ENCODE peak calls at places on chromosomes 2 and 18, in six cellular contexts. X is adrenal gland; L is upper lobe of right lung; M is CD8-positive, alpha-beta memory T cell; K is left ventricle myocardium inferior; N is OCI-LY7. Z is an unnamed sample.

GRCh38 chr2:21317131-21317530 is 193.4 kb downstream of the TDRD15 start:
- DNase-seq in L (no peak), N (peak), M (no peak), X (peak), K (peak), Z (no peak)

GRCh38 chr2:88254437-88255081 is 84.4 kb downstream of the THNSL2 start:
- DNase-seq in L (no peak), X (no peak), M (no peak), N (no peak), K (no peak), Z (no peak)

GRCh38 chr2:109715302-109715937 is 78.7 kb upstream of the RGPD5 start:
- DNase-seq in L (peak), X (peak), M (no peak), K (no peak), N (no peak), Z (no peak)

GRCh38 chr2:231549446-231550239 is 19.4 kb upstream of the NMUR1 start:
- DNase-seq in M (no peak), N (no peak), L (no peak), K (no peak), X (no peak), Z (no peak)

GRCh38 chr2:100865819-100866462 is 46.0 kb downstream of the NPAS2 start:
- DNase-seq in N (no peak), L (no peak), X (peak), M (no peak), K (no peak), Z (no peak)

GRCh38 chr18:63319383-63320040 is at the start of gene BCL2:
- DNase-seq in L (no peak), M (peak), X (peak), N (peak), K (peak), Z (no peak)

GRCh38 chr18:74840492-74841167 is 243.0 kb downstream of the ZNF407 start:
- DNase-seq in L (no peak), K (no peak), N (no peak), M (no peak), X (peak), Z (peak)

GRCh38 chr2:189570565-189570964 is 10.0 kb downstream of the SLC40A1 start:
- DNase-seq in K (no peak), M (no peak), N (no peak), L (no peak), X (no peak), Z (no peak)

GRCh38 chr2:207166349-207167128 is 791 bp upstream of the KLF7 start:
- DNase-seq in L (peak), X (peak), K (peak), M (peak), N (no peak), Z (no peak)

GRCh38 chr2:160736629-160737028 is 243.0 kb upstream of the RBMS1 start:
- DNase-seq in N (no peak), X (no peak), M (no peak), L (no peak), K (no peak), Z (no peak)

GRCh38 chr2:196160101-196160500 is 11.3 kb downstream of the STK17B start:
- DNase-seq in L (no peak), X (no peak), M (peak), K (no peak), N (peak), Z (peak)

GRCh38 chr2:168371273-168371992 is 84.6 kb upstream of the CERS6 start:
- DNase-seq in L (no peak), M (no peak), K (no peak), X (no peak), N (peak), Z (no peak)

GRCh38 chr2:26572589-26572988 is 68.6 kb downstream of the CIB4 start:
- DNase-seq in M (no peak), L (peak), N (no peak), K (no peak), X (no peak), Z (no peak)

GRCh38 chr2:95032868-95033603 is 7.5 kb downstream of the MAL start:
- DNase-seq in N (no peak), L (no peak), X (no peak), K (no peak), M (no peak), Z (no peak)

GRCh38 chr18:7458873-7459272 is 108.2 kb upstream of the PTPRM start:
- DNase-seq in X (no peak), L (no peak), M (no peak), K (peak), N (no peak), Z (no peak)

GRCh38 chr2:19176172-19176852 is 182.1 kb downstream of the OSR1 start:
- DNase-seq in K (no peak), L (no peak), X (no peak), N (no peak), M (no peak), Z (no peak)

GRCh38 chr2:13698847-13699246 is 933.7 kb upstream of the LRATD1 start:
- DNase-seq in N (no peak), L (no peak), X (no peak), K (no peak), M (no peak), Z (no peak)

GRCh38 chr18:5462227-5462626 is 81.6 kb downstream of the EPB41L3 start:
- DNase-seq in K (no peak), M (no peak), N (no peak), X (no peak), L (no peak), Z (no peak)

GRCh38 chr2:96542357-96542977 is 5.9 kb downstream of the ARID5A start:
- DNase-seq in K (no peak), L (peak), M (no peak), X (no peak), N (no peak), Z (no peak)

GRCh38 chr2:79219383-79219988 is 59.9 kb upstream of the REG3A start:
- DNase-seq in N (peak), L (no peak), K (no peak), M (no peak), X (peak), Z (peak)

GRCh38 chr2:189499137-189499536 is 57.9 kb downstream of the WDR75 start:
- DNase-seq in L (no peak), M (no peak), N (no peak), X (no peak), K (no peak), Z (no peak)

GRCh38 chr18:3540805-3541548 is 91.0 kb downstream of the TGIF1 start:
- DNase-seq in M (no peak), L (no peak), N (no peak), K (no peak), X (no peak), Z (peak)

GRCh38 chr18:13831864-13832508 is 8.0 kb downstream of the MC5R start:
- DNase-seq in L (no peak), K (no peak), N (no peak), M (no peak), X (no peak), Z (no peak)

GRCh38 chr2:177147834-177148233 is 64.8 kb upstream of the HNRNPA3 start:
- DNase-seq in L (no peak), K (no peak), X (no peak), M (no peak), N (no peak), Z (no peak)

GRCh38 chr2:21280793-21281192 is 157.0 kb downstream of the TDRD15 start:
- DNase-seq in L (no peak), M (no peak), N (no peak), X (no peak), K (no peak), Z (no peak)

GRCh38 chr18:54775686-54776085 is 52.6 kb upstream of the RAB27B start:
- DNase-seq in K (no peak), L (no peak), X (no peak), M (no peak), N (no peak), Z (peak)

GRCh38 chr2:177665948-177666347 is 273.4 kb downstream of the AGPS start:
- DNase-seq in L (no peak), K (no peak), N (no peak), M (no peak), X (no peak), Z (no peak)

GRCh38 chr2:193409951-193410350 is 1215.2 kb upstream of the TMEFF2 start:
- DNase-seq in K (no peak), M (no peak), L (no peak), X (no peak), N (no peak), Z (no peak)

GRCh38 chr18:2909431-2910140 is 62.8 kb downstream of the EMILIN2 start:
- DNase-seq in N (no peak), L (no peak), M (no peak), K (no peak), X (no peak), Z (no peak)

GRCh38 chr18:35029103-35029502 is 12.1 kb upstream of the MAPRE2 start:
- DNase-seq in K (peak), X (peak), L (no peak), M (no peak), N (no peak), Z (no peak)

GRCh38 chr2:70715161-70715985 is 52.6 kb downstream of the ADD2 start:
- DNase-seq in L (no peak), N (no peak), X (no peak), K (no peak), M (no peak), Z (no peak)

GRCh38 chr18:6878881-6879280 is 149.4 kb downstream of the ARHGAP28 start:
- DNase-seq in M (no peak), L (no peak), X (no peak), K (no peak), N (no peak), Z (no peak)

GRCh38 chr2:222931659-222932058 is 70.8 kb downstream of the ACSL3 start:
- DNase-seq in X (no peak), L (no peak), M (no peak), N (no peak), K (no peak), Z (no peak)

GRCh38 chr18:50863840-50864239 is 15.1 kb upstream of the ME2 start:
- DNase-seq in X (no peak), K (no peak), M (no peak), N (no peak), L (no peak), Z (no peak)
- H3K27ac ChIP-seq in X (no peak), K (no peak), M (no peak), N (no peak), L (no peak), Z (no peak)

GRCh38 chr2:42960835-42961165 is 168.4 kb upstream of the HAAO start:
- DNase-seq in K (no peak), M (no peak), L (no peak), N (no peak), X (no peak), Z (no peak)

GRCh38 chr2:42957109-42958035 is 165.0 kb upstream of the HAAO start:
- DNase-seq in L (no peak), N (no peak), M (no peak), X (no peak), K (no peak), Z (no peak)

GRCh38 chr2:42959993-42960834 is 167.8 kb upstream of the HAAO start:
- DNase-seq in M (no peak), L (no peak), N (no peak), X (no peak), K (no peak), Z (no peak)

GRCh38 chr2:42959148-42959992 is 167.0 kb upstream of the HAAO start:
- DNase-seq in X (no peak), L (no peak), M (no peak), N (no peak), K (peak), Z (no peak)

GRCh38 chr2:42958036-42958370 is 165.6 kb upstream of the HAAO start:
- DNase-seq in L (no peak), M (no peak), X (no peak), K (no peak), N (no peak), Z (no peak)
- H3K27ac ChIP-seq in L (no peak), M (no peak), X (no peak), K (no peak), N (no peak), Z (no peak)

GRCh38 chr2:44348385-44348784 is 12.9 kb downstream of the PREPL start:
- DNase-seq in X (no peak), L (no peak), M (no peak), N (no peak), K (no peak), Z (no peak)
- H3K27ac ChIP-seq in X (no peak), L (no peak), M (no peak), N (no peak), K (peak), Z (no peak)

GRCh38 chr2:237304763-237305514 is 109.0 kb downstream of the COL6A3 start:
- DNase-seq in M (no peak), L (no peak), X (peak), N (no peak), K (no peak), Z (peak)

GRCh38 chr2:237307495-237307894 is 106.5 kb downstream of the COL6A3 start:
- DNase-seq in N (no peak), X (no peak), M (no peak), L (no peak), K (no peak), Z (no peak)

GRCh38 chr2:237306787-237307170 is 107.2 kb downstream of the COL6A3 start:
- DNase-seq in N (no peak), L (no peak), K (no peak), M (no peak), X (no peak), Z (no peak)

GRCh38 chr2:237305579-237305978 is 108.4 kb downstream of the COL6A3 start:
- DNase-seq in K (no peak), N (no peak), M (no peak), L (no peak), X (no peak), Z (no peak)

DNA sequence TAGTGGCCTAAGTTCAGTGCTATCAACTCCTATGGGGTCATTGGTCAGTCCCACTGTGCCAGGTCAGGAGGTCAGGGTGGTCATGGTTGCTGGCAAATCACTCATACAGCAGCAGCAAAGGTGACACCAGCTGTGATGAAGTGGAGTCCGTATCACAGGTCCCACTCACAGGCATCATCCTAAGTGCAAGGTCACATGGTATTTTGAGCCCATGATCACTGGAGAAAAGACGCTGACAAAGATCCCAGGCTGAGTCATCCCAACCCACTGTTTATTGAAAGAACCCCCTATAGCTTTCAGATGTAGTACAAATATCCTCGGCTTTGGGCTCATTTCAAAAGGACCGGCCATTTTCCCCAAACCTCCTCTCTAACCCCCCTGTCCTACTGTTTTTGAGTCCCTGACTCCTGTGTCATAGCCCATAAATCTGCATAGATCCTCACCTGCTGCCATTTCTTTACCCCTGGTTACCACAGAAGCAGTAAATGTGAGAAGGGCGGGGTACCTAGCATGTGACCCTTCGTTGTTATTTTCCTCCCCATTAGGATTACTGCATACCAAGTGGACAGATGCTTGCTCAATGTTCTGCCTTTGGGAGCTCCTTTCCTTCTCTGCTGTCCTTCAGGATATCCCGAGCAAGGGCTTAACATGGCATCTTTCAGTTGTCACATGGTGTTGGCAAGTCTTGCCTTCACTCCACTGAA is 107.7 kb downstream of the COL6A3 start:
- DNase-seq in L (no peak), K (no peak), M (no peak), N (no peak), X (no peak), Z (no peak)
- H3K27ac ChIP-seq in L (no peak), K (peak), M (no peak), N (no peak), X (peak), Z (no peak)

Z was measured in epithelial cell of prostate.